ENCODE peak calls at places on chromosomes 16 and 17, in six cellular contexts. B, N, L, G, Y and V are unnamed samples.

GRCh38 chr16:79734721-79735120 is 134.2 kb upstream of the MAF start:
- DNase-seq in B (no peak), N (no peak), L (no peak), G (no peak), Y (no peak), V (no peak)

GRCh38 chr16:30982548-30983288 is 2.3 kb upstream of the HSD3B7 start:
- DNase-seq in B (no peak), N (no peak), L (no peak), G (no peak), Y (no peak), V (no peak)

GRCh38 chr16:81165411-81166097 is 69.4 kb upstream of the GCSH start:
- DNase-seq in B (no peak), N (no peak), L (no peak), G (no peak), Y (no peak), V (no peak)

GRCh38 chr17:75733471-75733870 is 12.2 kb downstream of the ITGB4 start:
- DNase-seq in B (no peak), N (no peak), L (no peak), G (no peak), Y (no peak), V (no peak)

GRCh38 chr17:70956731-70957130 is 787.4 kb downstream of the KCNJ2 start:
- DNase-seq in B (no peak), N (no peak), L (no peak), G (no peak), Y (no peak), V (no peak)

GRCh38 chr17:8382052-8382879 is 727 bp downstream of the RPL26 start:
- DNase-seq in B (peak), N (no peak), L (no peak), G (no peak), Y (no peak), V (no peak)

GRCh38 chr16:67443299-67443698 is 12.4 kb downstream of the HSD11B2 start:
- DNase-seq in B (no peak), N (no peak), L (no peak), G (no peak), Y (peak), V (no peak)

GRCh38 chr16:12421688-12422087 is 382.0 kb downstream of the CPPED1 start:
- DNase-seq in B (no peak), N (no peak), L (no peak), G (no peak), Y (no peak), V (no peak)

GRCh38 chr16:86575754-86576557 is 2.4 kb upstream of the FOXL1 start:
- DNase-seq in B (peak), N (peak), L (no peak), G (peak), Y (peak), V (peak)

GRCh38 chr16:63617047-63617989 is 1504.5 kb downstream of the CDH11 start:
- DNase-seq in B (no peak), N (peak), L (no peak), G (peak), Y (peak), V (no peak)

GRCh38 chr17:37717627-37718382 is 27.1 kb downstream of the HNF1B start:
- DNase-seq in B (peak), N (no peak), L (peak), G (no peak), Y (no peak), V (no peak)

GRCh38 chr17:49523706-49524472 is 28.8 kb downstream of the NGFR start:
- DNase-seq in B (no peak), N (no peak), L (no peak), G (no peak), Y (no peak), V (no peak)

GRCh38 chr17:38918916-38919315 is 6.5 kb upstream of the LASP1NB start:
- DNase-seq in B (no peak), N (no peak), L (no peak), G (no peak), Y (no peak), V (no peak)

GRCh38 chr16:68800257-68800875 is 43.0 kb upstream of the TANGO6 start:
- DNase-seq in B (peak), N (peak), L (no peak), G (no peak), Y (peak), V (peak)

GRCh38 chr17:72386619-72387237 is 265.9 kb downstream of the SOX9 start:
- DNase-seq in B (peak), N (peak), L (no peak), G (no peak), Y (no peak), V (no peak)

GRCh38 chr16:78183886-78184553 is 84.6 kb downstream of the WWOX start:
- DNase-seq in B (peak), N (no peak), L (no peak), G (no peak), Y (no peak), V (peak)

GRCh38 chr17:60901806-60902205 is 224.2 kb downstream of the BCAS3 start:
- DNase-seq in B (peak), N (no peak), L (no peak), G (no peak), Y (no peak), V (peak)

GRCh38 chr16:16982614-16983013 is 488.1 kb downstream of the XYLT1 start:
- DNase-seq in B (no peak), N (no peak), L (no peak), G (no peak), Y (no peak), V (no peak)

GRCh38 chr16:8694795-8695194 is 20.4 kb downstream of the ABAT start:
- DNase-seq in B (no peak), N (no peak), L (no peak), G (no peak), Y (no peak), V (no peak)

GRCh38 chr16:17557480-17557879 is 86.7 kb upstream of the XYLT1 start:
- DNase-seq in B (no peak), N (no peak), L (no peak), G (no peak), Y (no peak), V (no peak)

GRCh38 chr17:43341705-43342600 is 56.8 kb upstream of the ARL4D start:
- DNase-seq in B (peak), N (no peak), L (no peak), G (no peak), Y (no peak), V (peak)

GRCh38 chr17:2485543-2485942 is 26.1 kb downstream of the METTL16 start:
- DNase-seq in B (no peak), N (no peak), L (no peak), G (no peak), Y (no peak), V (no peak)

GRCh38 chr17:21132428-21132827 is 5.7 kb downstream of the DHRS7B start:
- DNase-seq in B (no peak), N (no peak), L (peak), G (no peak), Y (no peak), V (no peak)

GRCh38 chr17:65942592-65942991 is 249.3 kb downstream of the CEP112 start:
- DNase-seq in B (no peak), N (no peak), L (no peak), G (no peak), Y (no peak), V (no peak)

GRCh38 chr16:53707671-53708070 is 3.7 kb downstream of the FTO start:
- DNase-seq in B (no peak), N (no peak), L (no peak), G (no peak), Y (no peak), V (no peak)

GRCh38 chr16:2337431-2338296 is 2.9 kb downstream of the ABCA3 start:
- DNase-seq in B (no peak), N (no peak), L (no peak), G (no peak), Y (no peak), V (no peak)

GRCh38 chr17:70207184-70207583 is 37.9 kb downstream of the KCNJ2 start:
- DNase-seq in B (no peak), N (no peak), L (no peak), G (no peak), Y (no peak), V (no peak)

GRCh38 chr16:8619671-8620370 is 1.7 kb upstream of the METTL22 start:
- DNase-seq in B (no peak), N (no peak), L (no peak), G (no peak), Y (no peak), V (no peak)

GRCh38 chr16:78216166-78216745 is 116.8 kb downstream of the WWOX start:
- DNase-seq in B (no peak), N (no peak), L (no peak), G (no peak), Y (no peak), V (no peak)

GRCh38 chr16:68235105-68235881 is 634 bp downstream of the ESRP2 start:
- DNase-seq in B (no peak), N (peak), L (peak), G (peak), Y (no peak), V (no peak)

GRCh38 chr17:10737168-10737622 is 7.4 kb upstream of the TMEM220 start:
- DNase-seq in B (peak), N (peak), L (peak), G (peak), Y (peak), V (peak)

GRCh38 chr17:12917401-12917800 is 100.4 kb downstream of the ELAC2 start:
- DNase-seq in B (no peak), N (no peak), L (no peak), G (no peak), Y (no peak), V (no peak)

GRCh38 chr17:78408476-78409020 is 30.1 kb downstream of the PGS1 start:
- DNase-seq in B (no peak), N (no peak), L (no peak), G (peak), Y (no peak), V (no peak)

DNA sequence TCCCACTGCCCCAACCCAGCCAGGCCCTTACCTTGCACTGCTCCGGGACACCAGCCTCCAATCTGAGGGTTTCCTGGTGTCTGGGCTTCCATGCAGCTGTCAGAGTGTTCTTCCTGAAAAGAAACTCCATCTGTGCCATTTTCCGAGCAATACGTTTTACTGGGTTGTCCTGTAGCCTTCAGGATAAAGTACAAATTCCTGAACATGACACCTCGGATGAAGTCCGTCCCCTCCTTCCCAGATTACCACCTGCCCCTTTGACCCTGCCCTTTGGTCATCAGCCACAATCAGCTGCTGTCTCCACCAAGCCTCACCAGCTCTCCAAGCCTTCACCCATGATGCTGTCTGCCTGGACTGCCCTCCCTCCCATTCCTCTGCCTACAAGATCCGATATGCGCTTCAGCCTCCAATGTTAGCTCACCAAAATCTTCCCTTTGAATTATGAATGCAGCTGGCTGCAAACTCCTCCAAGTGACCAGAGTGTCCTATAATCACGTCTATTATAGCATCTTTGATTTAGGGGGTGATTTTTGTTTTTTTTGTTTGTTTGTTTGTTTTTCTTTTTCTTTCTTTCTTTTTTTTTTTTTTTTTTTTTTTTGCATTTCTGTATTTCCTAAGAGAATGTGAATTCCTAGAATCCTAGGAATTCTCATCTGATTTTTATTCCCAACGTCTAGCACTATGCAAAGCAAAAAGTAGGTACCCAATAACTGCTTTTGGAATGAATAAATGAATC is 60.6 kb upstream of the KIFC3 start:
- DNase-seq in B (no peak), N (peak), L (no peak), G (peak), Y (no peak), V (no peak)
- H3K4me3 ChIP-seq in B (no peak), N (no peak), L (no peak), G (no peak), Y (no peak), V (no peak)

DNA sequence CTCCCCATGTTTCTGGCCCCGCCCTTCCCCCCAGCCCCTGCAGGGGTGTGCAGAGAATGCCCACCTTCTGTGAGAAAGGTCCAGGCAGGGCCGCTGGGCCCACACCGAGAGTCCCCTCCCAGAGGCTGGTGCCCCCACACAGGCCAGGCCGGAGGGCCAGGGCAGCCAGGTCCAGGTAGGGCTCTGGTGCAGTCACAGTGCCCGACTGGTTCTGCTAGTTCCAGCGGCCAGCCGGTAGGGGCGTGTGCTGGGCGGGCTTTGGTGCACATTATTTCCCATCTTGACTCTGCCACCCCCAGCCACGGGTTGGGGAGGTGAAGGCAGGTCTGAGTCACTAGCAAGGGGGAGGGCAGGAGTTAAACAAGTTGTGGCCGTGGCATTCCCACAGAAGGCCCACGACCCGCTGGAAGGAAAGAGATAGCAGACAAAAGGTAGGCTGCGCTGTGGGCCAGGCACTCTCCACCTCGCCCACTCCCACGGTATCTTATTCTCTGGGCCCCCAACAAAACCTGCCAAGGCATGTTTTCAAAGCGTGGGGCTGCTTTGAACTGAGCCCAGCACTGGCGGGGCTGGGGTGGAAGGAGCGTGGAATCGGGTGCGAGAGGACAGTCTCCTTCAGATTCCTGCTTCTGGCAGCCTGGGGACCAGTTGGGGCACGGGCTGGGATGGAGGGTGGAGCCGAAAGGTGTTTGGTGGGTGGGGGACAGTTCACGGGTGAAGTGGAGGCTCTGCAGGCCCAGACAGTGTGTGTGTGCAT is 1.9 kb downstream of the EPN3 start:
- DNase-seq in B (no peak), N (peak), L (peak), G (peak), Y (no peak), V (no peak)
- TF ChIP-seq CTCF in B (peak), N (peak), L (peak), G (peak), Y (no peak), V (peak)

DNA sequence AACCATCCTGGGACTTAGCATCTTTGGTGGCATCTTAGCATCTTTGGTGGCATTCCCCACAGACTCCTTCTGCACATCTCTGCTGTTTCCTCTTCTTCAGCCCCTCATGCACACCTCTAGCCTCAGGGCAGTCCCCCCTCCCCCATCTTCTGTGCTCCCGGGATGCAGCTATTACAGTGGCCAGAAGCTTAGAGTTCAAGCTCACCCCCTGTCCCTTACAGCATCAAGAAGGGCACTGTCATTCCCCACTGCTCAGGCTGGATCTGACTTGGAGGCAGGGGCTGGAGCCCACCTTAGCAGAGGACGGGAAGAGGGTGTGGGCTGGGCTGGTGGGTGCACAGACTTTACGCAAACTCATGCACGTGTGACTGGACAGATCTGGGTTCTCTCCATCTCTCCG is 650 bp downstream of the EPN3 start:
- DNase-seq in B (no peak), N (peak), L (no peak), G (no peak), Y (no peak), V (no peak)
- H3K4me3 ChIP-seq in B (no peak), N (peak), L (no peak), G (peak), Y (peak), V (no peak)

GRCh38 chr17:4150106-4150505 is 7.1 kb downstream of the CYB5D2 start:
- DNase-seq in B (no peak), N (peak), L (no peak), G (no peak), Y (no peak), V (no peak)
- TF ChIP-seq CTCF in B (no peak), N (peak), L (no peak), G (no peak), Y (no peak), V (no peak)